ENCODE peak calls at places on chromosomes 2 and 18, in five cellular contexts. E is CD8-positive, alpha-beta T cell; V is activated CD8-positive, alpha-beta memory T cell treated with anti-CD3 and anti-CD28 coated beads for 48 hours; N is anterior cingulate cortex; G is germinal center. U is an unnamed sample.

GRCh38 chr2:98483257-98483861 is 38.7 kb downstream of the INPP4A start:
- DNase-seq in E (no peak), G (no peak), V (no peak), N (no peak), U (peak)

GRCh38 chr18:22103664-22104031 is 65.7 kb upstream of the GATA6 start:
- DNase-seq in V (no peak), E (no peak), G (no peak), N (no peak), U (no peak)

GRCh38 chr2:238475571-238475970 is 48.8 kb downstream of the ASB1 start:
- DNase-seq in G (no peak), V (no peak), N (no peak), E (no peak), U (no peak)

GRCh38 chr2:152715854-152716428 is 1.3 kb downstream of the PRPF40A start:
- DNase-seq in G (peak), N (no peak), V (no peak), E (no peak), U (peak)

GRCh38 chr2:149490296-149490695 is 97.3 kb downstream of the MMADHC start:
- DNase-seq in G (no peak), V (no peak), N (peak), E (no peak), U (no peak)

GRCh38 chr2:20080839-20081348 is 29.5 kb upstream of the LAPTM4A start:
- DNase-seq in E (no peak), N (no peak), G (no peak), V (no peak), U (no peak)

GRCh38 chr2:74010087-74010541 is 25.4 kb downstream of the TET3 start:
- DNase-seq in E (no peak), N (no peak), V (no peak), G (no peak), U (no peak)

GRCh38 chr2:152042636-152043615 is 55.9 kb downstream of the CACNB4 start:
- DNase-seq in N (no peak), E (no peak), G (no peak), V (no peak), U (no peak)

GRCh38 chr2:44560352-44560751 is 198.6 kb downstream of the CAMKMT start:
- DNase-seq in N (no peak), E (no peak), V (no peak), G (no peak), U (peak)

GRCh38 chr2:188534875-188535274 is 243.2 kb downstream of the GULP1 start:
- DNase-seq in V (no peak), N (no peak), G (no peak), E (no peak), U (no peak)

GRCh38 chr2:134919360-134920210 is 963 bp downstream of the CCNT2 start:
- DNase-seq in E (peak), N (peak), V (no peak), G (peak), U (peak)

GRCh38 chr2:105748564-105748963 is 3.9 kb downstream of the NCK2 start:
- DNase-seq in N (no peak), V (no peak), E (no peak), G (no peak), U (no peak)

GRCh38 chr2:200664770-200665494 is 79.1 kb downstream of the AOX1 start:
- DNase-seq in N (no peak), G (no peak), V (no peak), E (no peak), U (no peak)

GRCh38 chr2:107627164-107627563 is 199.5 kb upstream of the RGPD4 start:
- DNase-seq in E (no peak), G (no peak), V (no peak), N (no peak), U (no peak)

GRCh38 chr2:159076233-159076632 is 107.8 kb downstream of the TANC1 start:
- DNase-seq in E (no peak), V (no peak), N (no peak), G (no peak), U (no peak)

GRCh38 chr18:24964213-24964612 is 387.8 kb downstream of the ZNF521 start:
- DNase-seq in G (peak), E (no peak), V (no peak), N (no peak), U (peak)

GRCh38 chr2:155846249-155846648 is 486.3 kb downstream of the NR4A2 start:
- DNase-seq in E (no peak), N (no peak), V (no peak), G (no peak), U (no peak)

GRCh38 chr18:46478796-46479195 is 178.2 kb downstream of the LOXHD1 start:
- DNase-seq in N (no peak), V (no peak), G (no peak), E (no peak), U (no peak)

GRCh38 chr18:26438980-26439379 is 109.4 kb downstream of the KCTD1 start:
- DNase-seq in N (no peak), E (no peak), V (no peak), G (peak), U (peak)

GRCh38 chr2:84905181-84906107 is at the start of gene TMSB10:
- DNase-seq in V (peak), N (peak), E (peak), G (peak), U (peak)

GRCh38 chr2:55047677-55048299 is 2.5 kb downstream of the RTN4 start:
- DNase-seq in V (no peak), N (peak), G (no peak), E (no peak), U (peak)

GRCh38 chr2:199485732-199486335 is 28.1 kb upstream of the SATB2 start:
- DNase-seq in G (no peak), N (peak), V (no peak), E (peak), U (peak)

GRCh38 chr2:67846341-67847070 is 216.3 kb downstream of the C1D start:
- DNase-seq in G (peak), N (peak), E (peak), V (no peak), U (peak)

GRCh38 chr2:26861610-26862224 is 13.8 kb downstream of the DPYSL5 start:
- DNase-seq in V (no peak), N (no peak), G (no peak), E (no peak), U (no peak)

U was measured in RPMI8226.